ENCODE peak calls at places on chromosomes 11 and 22, in eight cellular contexts. B is psoas muscle; N is SW480; M is A549; Z is endodermal cell; K is CD4-positive, alpha-beta memory T cell; D is T-cell; C is cardiac muscle cell. X is an unnamed sample.

GRCh38 chr11:122723106-122723505 is 67.6 kb downstream of the UBASH3B start:
- DNase-seq in B (no peak), N (no peak), M (no peak), Z (no peak), K (no peak), D (no peak), C (no peak), X (no peak)

GRCh38 chr11:79667377-79667776 is 226.5 kb upstream of the TENM4 start:
- DNase-seq in B (no peak), N (no peak), M (no peak), Z (no peak), K (no peak), D (no peak), C (no peak), X (no peak)

GRCh38 chr11:31720666-31721199 is 90.4 kb downstream of the PAX6 start:
- DNase-seq in B (no peak), N (no peak), M (no peak), Z (no peak), K (no peak), D (no peak), C (no peak), X (no peak)

GRCh38 chr11:17742019-17742418 is 7.4 kb downstream of the KCNC1 start:
- DNase-seq in B (peak), N (no peak), M (no peak), Z (no peak), K (no peak), D (no peak), C (no peak), X (no peak)

GRCh38 chr22:23773247-23774113 is 831 bp downstream of the MMP11 start:
- DNase-seq in B (no peak), N (no peak), M (no peak), Z (peak), K (no peak), D (no peak), C (no peak), X (no peak)

GRCh38 chr11:133957926-133958325 is 1.2 kb upstream of the IGSF9B start:
- DNase-seq in B (no peak), N (no peak), M (no peak), Z (no peak), K (no peak), D (no peak), C (peak), X (no peak)

GRCh38 chr11:62547691-62548281 is 1.2 kb upstream of the AHNAK start:
- DNase-seq in B (peak), N (peak), M (peak), Z (no peak), K (no peak), D (no peak), C (no peak), X (no peak)

GRCh38 chr11:110955797-110956196 is 243.6 kb upstream of the ARHGAP20 start:
- DNase-seq in B (no peak), N (no peak), M (no peak), Z (no peak), K (no peak), D (no peak), C (no peak), X (no peak)

GRCh38 chr11:77067776-77068460 is 1.1 kb downstream of the CAPN5 start:
- DNase-seq in B (peak), N (no peak), M (no peak), Z (peak), K (no peak), D (no peak), C (no peak), X (no peak)

GRCh38 chr11:117993988-117994741 is 8.0 kb downstream of the IL10RA start:
- DNase-seq in B (no peak), N (no peak), M (no peak), Z (no peak), K (no peak), D (no peak), C (no peak), X (no peak)

GRCh38 chr11:131544591-131544990 is 174.2 kb downstream of the NTM start:
- DNase-seq in B (no peak), N (no peak), M (no peak), Z (peak), K (no peak), D (no peak), C (no peak), X (no peak)

GRCh38 chr22:26484360-26484706 is 656 bp downstream of the SRRD start:
- DNase-seq in B (no peak), N (no peak), M (no peak), Z (no peak), K (peak), D (peak), C (no peak), X (no peak)

GRCh38 chr11:117183724-117184349 is 5.3 kb downstream of the SIDT2 start:
- DNase-seq in B (peak), N (no peak), M (no peak), Z (peak), K (no peak), D (no peak), C (no peak), X (no peak)

GRCh38 chr22:32926600-32926999 is 125.1 kb downstream of the TIMP3 start:
- DNase-seq in B (no peak), N (peak), M (peak), Z (peak), K (no peak), D (no peak), C (peak), X (no peak)

GRCh38 chr11:114813216-114813615 is 134.9 kb downstream of the NXPE2 start:
- DNase-seq in B (no peak), N (no peak), M (no peak), Z (peak), K (no peak), D (no peak), C (no peak), X (no peak)

GRCh38 chr11:4639931-4640330 is 2.7 kb downstream of the OR51D1 start:
- DNase-seq in B (no peak), N (no peak), M (no peak), Z (no peak), K (no peak), D (no peak), C (no peak), X (no peak)

GRCh38 chr11:21615871-21616270 is 577.0 kb upstream of the ANO5 start:
- DNase-seq in B (no peak), N (no peak), M (no peak), Z (no peak), K (no peak), D (no peak), C (no peak), X (no peak)

GRCh38 chr11:65109231-65110198 is 2.2 kb upstream of the TM7SF2 start:
- DNase-seq in B (no peak), N (no peak), M (no peak), Z (peak), K (no peak), D (no peak), C (no peak), X (no peak)

GRCh38 chr11:106998126-106998525 is 20.1 kb downstream of the GUCY1A2 start:
- DNase-seq in B (no peak), N (no peak), M (no peak), Z (no peak), K (no peak), D (no peak), C (peak), X (no peak)

GRCh38 chr22:50161508-50162390 is 8.8 kb upstream of the PANX2 start:
- DNase-seq in B (no peak), N (no peak), M (no peak), Z (peak), K (no peak), D (no peak), C (no peak), X (no peak)